ENCODE peak calls at places on chromosomes 12 and 14, in ten cellular contexts. R, C, A, G, P, X, N, S, U and H are unnamed samples.

GRCh38 chr12:12985817-12986408 is 14.2 kb downstream of the HEBP1 start:
- DNase-seq in S (peak; percentile 47), G (no peak), C (peak; percentile 18), N (no peak), X (no peak), P (no peak), A (no peak), R (no peak), U (no peak), H (no peak)

GRCh38 chr12:47863985-47864384 is 40.8 kb downstream of the VDR start:
- DNase-seq in G (no peak), P (no peak), S (no peak), X (no peak), A (no peak), N (no peak), C (no peak), R (no peak), U (no peak), H (no peak)

GRCh38 chr12:113424915-113425823 is 3.0 kb downstream of the SDSL start:
- DNase-seq in R (peak; percentile 32), G (peak; percentile 16), U (no peak), N (no peak), A (peak; percentile 40), C (peak; percentile 78), S (peak; percentile 59), P (peak; percentile 66), X (no peak), H (no peak)

GRCh38 chr14:33127531-33127930 is 188.9 kb downstream of the NPAS3 start:
- DNase-seq in N (no peak), C (peak; percentile 8), U (no peak), A (no peak), R (no peak), P (no peak), X (no peak), G (no peak), S (peak; percentile 56), H (no peak)

GRCh38 chr12:93908846-93909592 is 231.8 kb downstream of the CRADD start:
- DNase-seq in X (no peak), P (no peak), R (no peak), A (no peak), C (peak; percentile 37), G (no peak), N (no peak), U (no peak), S (peak; percentile 75), H (peak; percentile 55)

GRCh38 chr12:89357297-89357730 is 5.0 kb upstream of the DUSP6 start:
- DNase-seq in C (no peak), U (no peak), A (no peak), P (no peak), N (no peak), X (no peak), G (no peak), S (no peak), R (no peak), H (no peak)

GRCh38 chr12:72295101-72295500 is 22.9 kb downstream of the TRHDE start:
- DNase-seq in P (no peak), A (no peak), U (no peak), S (no peak), C (no peak), N (no peak), X (no peak), G (no peak), R (no peak), H (no peak)

GRCh38 chr12:1716911-1717310 is 26.0 kb downstream of the ADIPOR2 start:
- DNase-seq in X (no peak), G (no peak), U (no peak), R (no peak), S (no peak), A (no peak), N (no peak), P (no peak), C (no peak), H (no peak)